ENCODE peak calls at places on chromosomes 6 and 20, in seven cellular contexts. One of them, this sample, is unnamed.

GRCh38 chr6:170039156-170040114 is 251.4 kb downstream of the DLL1 start:
- DNase-seq in lower lobe of right lung: peak
- DNase-seq in osteocyte: no peak
- DNase-seq in PC-3: no peak
- DNase-seq in HFF-Myc: no peak
- DNase-seq in CD4-positive, alpha-beta T cell: no peak
- DNase-seq in GM20000: no peak
- DNase-seq in this sample: no peak

GRCh38 chr6:117169781-117170281 is 95.5 kb upstream of the VGLL2 start:
- DNase-seq in PC-3: peak
- DNase-seq in GM20000: no peak
- DNase-seq in CD4-positive, alpha-beta T cell: no peak
- DNase-seq in osteocyte: no peak
- DNase-seq in lower lobe of right lung: no peak
- DNase-seq in HFF-Myc: no peak
- DNase-seq in this sample: no peak

GRCh38 chr6:125839471-125839870 is 48.7 kb downstream of the NCOA7 start:
- DNase-seq in HFF-Myc: no peak
- DNase-seq in lower lobe of right lung: no peak
- DNase-seq in CD4-positive, alpha-beta T cell: no peak
- DNase-seq in PC-3: no peak
- DNase-seq in osteocyte: no peak
- DNase-seq in GM20000: no peak
- DNase-seq in this sample: no peak

GRCh38 chr20:5001174-5002076 is at the start of gene SLC23A2:
- DNase-seq in osteocyte: no peak
- DNase-seq in PC-3: peak
- DNase-seq in CD4-positive, alpha-beta T cell: peak
- DNase-seq in HFF-Myc: no peak
- DNase-seq in GM20000: peak
- DNase-seq in lower lobe of right lung: peak
- DNase-seq in this sample: peak

GRCh38 chr6:18022398-18023231 is 35.2 kb upstream of the KIF13A start:
- DNase-seq in HFF-Myc: no peak
- DNase-seq in GM20000: no peak
- DNase-seq in osteocyte: peak
- DNase-seq in lower lobe of right lung: no peak
- DNase-seq in PC-3: peak
- DNase-seq in CD4-positive, alpha-beta T cell: no peak
- DNase-seq in this sample: no peak

GRCh38 chr20:5643936-5644335 is 106.3 kb upstream of the SHLD1 start:
- DNase-seq in PC-3: peak
- DNase-seq in osteocyte: no peak
- DNase-seq in lower lobe of right lung: no peak
- DNase-seq in HFF-Myc: no peak
- DNase-seq in CD4-positive, alpha-beta T cell: no peak
- DNase-seq in GM20000: no peak
- DNase-seq in this sample: no peak

GRCh38 chr6:20403080-20403765 is 1.5 kb downstream of the E2F3 start:
- DNase-seq in CD4-positive, alpha-beta T cell: peak
- DNase-seq in osteocyte: peak
- DNase-seq in HFF-Myc: no peak
- DNase-seq in PC-3: peak
- DNase-seq in GM20000: peak
- DNase-seq in lower lobe of right lung: peak
- DNase-seq in this sample: no peak

GRCh38 chr6:148440877-148441453 is 98.3 kb downstream of the SASH1 start:
- DNase-seq in HFF-Myc: peak
- DNase-seq in CD4-positive, alpha-beta T cell: no peak
- DNase-seq in lower lobe of right lung: peak
- DNase-seq in PC-3: peak
- DNase-seq in GM20000: no peak
- DNase-seq in osteocyte: peak
- DNase-seq in this sample: no peak

GRCh38 chr6:63804381-63804956 is 168.9 kb downstream of the PHF3 start:
- DNase-seq in osteocyte: no peak
- DNase-seq in CD4-positive, alpha-beta T cell: no peak
- DNase-seq in lower lobe of right lung: no peak
- DNase-seq in PC-3: peak
- DNase-seq in GM20000: no peak
- DNase-seq in HFF-Myc: peak
- DNase-seq in this sample: no peak

GRCh38 chr6:108360919-108361311 is 66.1 kb downstream of the AFG1L start:
- DNase-seq in HFF-Myc: no peak
- DNase-seq in GM20000: no peak
- DNase-seq in lower lobe of right lung: no peak
- DNase-seq in osteocyte: no peak
- DNase-seq in CD4-positive, alpha-beta T cell: no peak
- DNase-seq in PC-3: no peak
- DNase-seq in this sample: no peak

GRCh38 chr6:47836639-47837038 is 54.8 kb downstream of the OPN5 start:
- DNase-seq in lower lobe of right lung: no peak
- DNase-seq in GM20000: no peak
- DNase-seq in osteocyte: no peak
- DNase-seq in PC-3: peak
- DNase-seq in CD4-positive, alpha-beta T cell: no peak
- DNase-seq in HFF-Myc: no peak
- DNase-seq in this sample: no peak

GRCh38 chr20:2930538-2930937 is 57.3 kb downstream of the PTPRA start:
- DNase-seq in PC-3: no peak
- DNase-seq in lower lobe of right lung: no peak
- DNase-seq in CD4-positive, alpha-beta T cell: no peak
- DNase-seq in GM20000: no peak
- DNase-seq in HFF-Myc: no peak
- DNase-seq in osteocyte: no peak
- DNase-seq in this sample: no peak
- TF ChIP-seq CTCF in PC-3: no peak
- TF ChIP-seq CTCF in lower lobe of right lung: no peak
- TF ChIP-seq CTCF in CD4-positive, alpha-beta T cell: no peak
- TF ChIP-seq CTCF in GM20000: no peak
- TF ChIP-seq CTCF in HFF-Myc: no peak
- TF ChIP-seq CTCF in osteocyte: no peak
- TF ChIP-seq CTCF in this sample: no peak

DNA sequence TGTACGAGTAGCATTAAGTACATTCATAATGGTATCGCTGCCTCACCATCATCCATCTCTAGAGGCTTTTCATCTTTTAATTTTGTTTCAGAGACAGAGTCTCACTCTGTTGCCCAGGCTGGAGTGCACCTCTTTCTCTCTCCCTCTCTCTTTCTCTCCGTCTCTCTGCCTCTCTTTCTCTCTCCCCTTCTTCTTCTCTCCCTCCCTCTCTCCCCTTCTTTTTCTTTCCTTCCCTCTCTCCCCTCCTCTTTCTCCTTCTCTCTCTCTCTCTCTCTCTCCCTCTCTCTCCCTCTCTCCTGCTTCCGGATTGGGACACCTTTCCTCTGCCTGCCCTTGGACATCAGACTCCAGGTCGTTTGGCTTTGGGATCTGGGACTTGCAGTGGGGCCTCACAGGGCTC is 17.6 kb upstream of the TAF4 start:
- DNase-seq in CD4-positive, alpha-beta T cell: no peak
- DNase-seq in lower lobe of right lung: no peak
- DNase-seq in GM20000: no peak
- DNase-seq in PC-3: no peak
- DNase-seq in HFF-Myc: no peak
- DNase-seq in osteocyte: no peak
- DNase-seq in this sample: no peak
- TF ChIP-seq CTCF in CD4-positive, alpha-beta T cell: no peak
- TF ChIP-seq CTCF in lower lobe of right lung: no peak
- TF ChIP-seq CTCF in GM20000: no peak
- TF ChIP-seq CTCF in PC-3: no peak
- TF ChIP-seq CTCF in HFF-Myc: no peak
- TF ChIP-seq CTCF in osteocyte: no peak
- TF ChIP-seq CTCF in this sample: no peak

GRCh38 chr6:84282566-84282965 is 55.1 kb upstream of the CEP162 start:
- DNase-seq in PC-3: peak
- DNase-seq in CD4-positive, alpha-beta T cell: no peak
- DNase-seq in HFF-Myc: peak
- DNase-seq in osteocyte: no peak
- DNase-seq in GM20000: no peak
- DNase-seq in lower lobe of right lung: peak
- DNase-seq in this sample: no peak

GRCh38 chr6:84280030-84280429 is 52.6 kb upstream of the CEP162 start:
- DNase-seq in HFF-Myc: no peak
- DNase-seq in GM20000: no peak
- DNase-seq in CD4-positive, alpha-beta T cell: no peak
- DNase-seq in PC-3: peak
- DNase-seq in osteocyte: no peak
- DNase-seq in lower lobe of right lung: no peak
- DNase-seq in this sample: no peak

GRCh38 chr6:84280639-84281038 is 53.2 kb upstream of the CEP162 start:
- DNase-seq in HFF-Myc: no peak
- DNase-seq in GM20000: no peak
- DNase-seq in PC-3: no peak
- DNase-seq in lower lobe of right lung: no peak
- DNase-seq in osteocyte: no peak
- DNase-seq in CD4-positive, alpha-beta T cell: no peak
- DNase-seq in this sample: no peak

DNA sequence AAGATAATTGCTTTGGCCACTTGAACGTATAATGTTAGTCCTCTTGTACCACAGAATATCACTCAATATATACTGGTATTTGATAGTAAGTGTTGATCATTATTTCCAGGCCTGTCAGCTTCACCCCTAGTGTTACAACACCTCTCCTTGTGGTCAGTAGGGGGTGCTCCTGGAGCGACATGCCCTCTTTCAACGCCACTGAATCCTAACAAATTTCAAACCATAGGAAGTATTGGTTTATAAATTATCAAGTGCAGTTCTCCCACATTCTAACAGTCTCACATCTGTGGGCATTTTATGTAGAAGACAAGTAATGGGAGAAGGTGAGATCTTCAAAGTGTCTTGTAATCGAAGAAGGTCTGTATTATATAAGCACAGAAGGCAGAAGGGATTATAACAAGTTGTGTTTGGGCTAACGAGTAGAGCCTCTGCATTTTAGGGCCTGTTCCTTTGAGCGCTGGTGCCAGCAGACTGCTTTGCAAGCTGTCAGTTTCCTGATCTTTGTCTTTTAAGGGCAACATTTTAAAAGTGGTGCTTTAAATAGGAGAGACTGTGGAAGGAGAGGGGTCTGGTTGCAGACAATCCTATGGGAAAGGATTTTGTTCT is 57.1 kb upstream of the CEP162 start:
- DNase-seq in CD4-positive, alpha-beta T cell: no peak
- DNase-seq in PC-3: peak
- DNase-seq in GM20000: peak
- DNase-seq in HFF-Myc: no peak
- DNase-seq in lower lobe of right lung: no peak
- DNase-seq in osteocyte: no peak
- DNase-seq in this sample: no peak
- TF ChIP-seq CTCF in CD4-positive, alpha-beta T cell: no peak
- TF ChIP-seq CTCF in PC-3: peak
- TF ChIP-seq CTCF in GM20000: peak
- TF ChIP-seq CTCF in HFF-Myc: peak
- TF ChIP-seq CTCF in lower lobe of right lung: no peak
- TF ChIP-seq CTCF in osteocyte: peak
- TF ChIP-seq CTCF in this sample: no peak

GRCh38 chr6:61711849-61712248 is 574.2 kb downstream of the KHDRBS2 start:
- DNase-seq in HFF-Myc: no peak
- DNase-seq in lower lobe of right lung: no peak
- DNase-seq in GM20000: no peak
- DNase-seq in PC-3: peak
- DNase-seq in CD4-positive, alpha-beta T cell: no peak
- DNase-seq in osteocyte: no peak
- DNase-seq in this sample: no peak
- TF ChIP-seq CTCF in HFF-Myc: no peak
- TF ChIP-seq CTCF in lower lobe of right lung: no peak
- TF ChIP-seq CTCF in GM20000: no peak
- TF ChIP-seq CTCF in PC-3: peak
- TF ChIP-seq CTCF in CD4-positive, alpha-beta T cell: no peak
- TF ChIP-seq CTCF in osteocyte: no peak
- TF ChIP-seq CTCF in this sample: no peak

This sample was measured in D721Med.